ENCODE peak calls at places on chromosomes 4 and X, in six cellular contexts. One of them, this sample, is unnamed.
A peak's percentile ranks its signal among the peaks of the same experiment; 100 is the strongest.

GRCh38 chr4:8099981-8100464 is 58.6 kb downstream of the ABLIM2 start:
- DNase-seq in left colon: no peak
- DNase-seq in RWPE1: no peak
- DNase-seq in cerebellum: no peak
- DNase-seq in stimulated activated CD4-positive, alpha-beta T cell treated with anti-CD3 and anti-CD28 coated beads, Interleukin-12 subunit alpha, Interleukin-12 subunit beta, amount 100 ng/mL, for 48 hours: no peak
- DNase-seq in astrocyte of the spinal cord: no peak
- DNase-seq in this sample: no peak

GRCh38 chr4:7210818-7211217 is 18.5 kb downstream of the SORCS2 start:
- DNase-seq in left colon: no peak
- DNase-seq in RWPE1: peak; percentile 42
- DNase-seq in cerebellum: no peak
- DNase-seq in stimulated activated CD4-positive, alpha-beta T cell treated with anti-CD3 and anti-CD28 coated beads, Interleukin-12 subunit alpha, Interleukin-12 subunit beta, amount 100 ng/mL, for 48 hours: no peak
- DNase-seq in astrocyte of the spinal cord: peak; percentile 70
- DNase-seq in this sample: no peak

GRCh38 chr4:140826701-140827027 is 70.5 kb upstream of the TBC1D9 start:
- DNase-seq in left colon: no peak
- DNase-seq in RWPE1: no peak
- DNase-seq in cerebellum: no peak
- DNase-seq in stimulated activated CD4-positive, alpha-beta T cell treated with anti-CD3 and anti-CD28 coated beads, Interleukin-12 subunit alpha, Interleukin-12 subunit beta, amount 100 ng/mL, for 48 hours: no peak
- DNase-seq in astrocyte of the spinal cord: no peak
- DNase-seq in this sample: no peak

GRCh38 chr4:118712872-118713271 is 27.7 kb downstream of the METTL14 start:
- DNase-seq in left colon: no peak
- DNase-seq in RWPE1: no peak
- DNase-seq in cerebellum: no peak
- DNase-seq in stimulated activated CD4-positive, alpha-beta T cell treated with anti-CD3 and anti-CD28 coated beads, Interleukin-12 subunit alpha, Interleukin-12 subunit beta, amount 100 ng/mL, for 48 hours: no peak
- DNase-seq in astrocyte of the spinal cord: no peak
- DNase-seq in this sample: no peak

GRCh38 chrX:20906571-20906970 is 467.6 kb upstream of the CNKSR2 start:
- DNase-seq in left colon: no peak
- DNase-seq in RWPE1: no peak
- DNase-seq in cerebellum: no peak
- DNase-seq in stimulated activated CD4-positive, alpha-beta T cell treated with anti-CD3 and anti-CD28 coated beads, Interleukin-12 subunit alpha, Interleukin-12 subunit beta, amount 100 ng/mL, for 48 hours: no peak
- DNase-seq in astrocyte of the spinal cord: no peak
- DNase-seq in this sample: no peak

GRCh38 chr4:6271206-6271605 is 1.6 kb downstream of the WFS1 start:
- DNase-seq in left colon: no peak
- DNase-seq in RWPE1: no peak
- DNase-seq in cerebellum: no peak
- DNase-seq in stimulated activated CD4-positive, alpha-beta T cell treated with anti-CD3 and anti-CD28 coated beads, Interleukin-12 subunit alpha, Interleukin-12 subunit beta, amount 100 ng/mL, for 48 hours: no peak
- DNase-seq in astrocyte of the spinal cord: no peak
- DNase-seq in this sample: no peak

GRCh38 chr4:98584265-98584664 is 74.1 kb downstream of the TSPAN5 start:
- DNase-seq in left colon: no peak
- DNase-seq in RWPE1: no peak
- DNase-seq in cerebellum: no peak
- DNase-seq in stimulated activated CD4-positive, alpha-beta T cell treated with anti-CD3 and anti-CD28 coated beads, Interleukin-12 subunit alpha, Interleukin-12 subunit beta, amount 100 ng/mL, for 48 hours: no peak
- DNase-seq in astrocyte of the spinal cord: no peak
- DNase-seq in this sample: no peak

GRCh38 chrX:25968920-25969319 is 169.2 kb upstream of the MAGEB18 start:
- DNase-seq in left colon: no peak
- DNase-seq in RWPE1: no peak
- DNase-seq in cerebellum: no peak
- DNase-seq in stimulated activated CD4-positive, alpha-beta T cell treated with anti-CD3 and anti-CD28 coated beads, Interleukin-12 subunit alpha, Interleukin-12 subunit beta, amount 100 ng/mL, for 48 hours: no peak
- DNase-seq in astrocyte of the spinal cord: peak; percentile 1
- DNase-seq in this sample: peak; percentile 47

GRCh38 chr4:39526283-39526682 is 956 bp downstream of the UGDH start:
- DNase-seq in left colon: no peak
- DNase-seq in RWPE1: peak; percentile 14
- DNase-seq in cerebellum: peak; percentile 24
- DNase-seq in stimulated activated CD4-positive, alpha-beta T cell treated with anti-CD3 and anti-CD28 coated beads, Interleukin-12 subunit alpha, Interleukin-12 subunit beta, amount 100 ng/mL, for 48 hours: no peak
- DNase-seq in astrocyte of the spinal cord: peak; percentile 36
- DNase-seq in this sample: no peak

GRCh38 chrX:34893741-34894140 is 48.9 kb upstream of the FAM47B start:
- DNase-seq in left colon: no peak
- DNase-seq in RWPE1: no peak
- DNase-seq in cerebellum: no peak
- DNase-seq in stimulated activated CD4-positive, alpha-beta T cell treated with anti-CD3 and anti-CD28 coated beads, Interleukin-12 subunit alpha, Interleukin-12 subunit beta, amount 100 ng/mL, for 48 hours: no peak
- DNase-seq in astrocyte of the spinal cord: no peak
- DNase-seq in this sample: no peak

GRCh38 chr4:82469776-82470345 is 39.5 kb downstream of the ENOPH1 start:
- DNase-seq in left colon: no peak
- DNase-seq in RWPE1: no peak
- DNase-seq in cerebellum: no peak
- DNase-seq in stimulated activated CD4-positive, alpha-beta T cell treated with anti-CD3 and anti-CD28 coated beads, Interleukin-12 subunit alpha, Interleukin-12 subunit beta, amount 100 ng/mL, for 48 hours: no peak
- DNase-seq in astrocyte of the spinal cord: peak; percentile 78
- DNase-seq in this sample: peak; percentile 20

GRCh38 chr4:40205259-40206198 is 8.7 kb downstream of the RHOH start:
- DNase-seq in left colon: no peak
- DNase-seq in RWPE1: no peak
- DNase-seq in cerebellum: no peak
- DNase-seq in stimulated activated CD4-positive, alpha-beta T cell treated with anti-CD3 and anti-CD28 coated beads, Interleukin-12 subunit alpha, Interleukin-12 subunit beta, amount 100 ng/mL, for 48 hours: no peak
- DNase-seq in astrocyte of the spinal cord: no peak
- DNase-seq in this sample: no peak

GRCh38 chrX:40189621-40190020 is 91.9 kb upstream of the BCOR start:
- DNase-seq in left colon: no peak
- DNase-seq in RWPE1: no peak
- DNase-seq in cerebellum: no peak
- DNase-seq in stimulated activated CD4-positive, alpha-beta T cell treated with anti-CD3 and anti-CD28 coated beads, Interleukin-12 subunit alpha, Interleukin-12 subunit beta, amount 100 ng/mL, for 48 hours: no peak
- DNase-seq in astrocyte of the spinal cord: no peak
- DNase-seq in this sample: no peak

GRCh38 chrX:137428251-137428661 is 137.7 kb upstream of the ZIC3 start:
- DNase-seq in left colon: no peak
- DNase-seq in RWPE1: no peak
- DNase-seq in cerebellum: no peak
- DNase-seq in stimulated activated CD4-positive, alpha-beta T cell treated with anti-CD3 and anti-CD28 coated beads, Interleukin-12 subunit alpha, Interleukin-12 subunit beta, amount 100 ng/mL, for 48 hours: no peak
- DNase-seq in astrocyte of the spinal cord: no peak
- DNase-seq in this sample: no peak

GRCh38 chr4:13546855-13547562 is 2.7 kb upstream of the NKX3-2 start:
- DNase-seq in left colon: peak; percentile 50
- DNase-seq in RWPE1: no peak
- DNase-seq in cerebellum: no peak
- DNase-seq in stimulated activated CD4-positive, alpha-beta T cell treated with anti-CD3 and anti-CD28 coated beads, Interleukin-12 subunit alpha, Interleukin-12 subunit beta, amount 100 ng/mL, for 48 hours: no peak
- DNase-seq in astrocyte of the spinal cord: no peak
- DNase-seq in this sample: peak; percentile 71

GRCh38 chr4:149441338-149441737 is 374.3 kb downstream of the IQCM start:
- DNase-seq in left colon: no peak
- DNase-seq in RWPE1: peak; percentile 3
- DNase-seq in cerebellum: no peak
- DNase-seq in stimulated activated CD4-positive, alpha-beta T cell treated with anti-CD3 and anti-CD28 coated beads, Interleukin-12 subunit alpha, Interleukin-12 subunit beta, amount 100 ng/mL, for 48 hours: no peak
- DNase-seq in astrocyte of the spinal cord: peak; percentile 78
- DNase-seq in this sample: no peak

GRCh38 chr4:160537681-160538080 is 1434.8 kb downstream of the RAPGEF2 start:
- DNase-seq in left colon: no peak
- DNase-seq in RWPE1: no peak
- DNase-seq in cerebellum: no peak
- DNase-seq in stimulated activated CD4-positive, alpha-beta T cell treated with anti-CD3 and anti-CD28 coated beads, Interleukin-12 subunit alpha, Interleukin-12 subunit beta, amount 100 ng/mL, for 48 hours: no peak
- DNase-seq in astrocyte of the spinal cord: peak; percentile 46
- DNase-seq in this sample: no peak

GRCh38 chr4:113739197-113739596 is 22.3 kb downstream of the CAMK2D start:
- DNase-seq in left colon: no peak
- DNase-seq in RWPE1: no peak
- DNase-seq in cerebellum: no peak
- DNase-seq in stimulated activated CD4-positive, alpha-beta T cell treated with anti-CD3 and anti-CD28 coated beads, Interleukin-12 subunit alpha, Interleukin-12 subunit beta, amount 100 ng/mL, for 48 hours: no peak
- DNase-seq in astrocyte of the spinal cord: no peak
- DNase-seq in this sample: no peak

GRCh38 chrX:153442463-153442862 is 3.4 kb downstream of the TREX2 start:
- DNase-seq in left colon: no peak
- DNase-seq in RWPE1: no peak
- DNase-seq in cerebellum: no peak
- DNase-seq in stimulated activated CD4-positive, alpha-beta T cell treated with anti-CD3 and anti-CD28 coated beads, Interleukin-12 subunit alpha, Interleukin-12 subunit beta, amount 100 ng/mL, for 48 hours: no peak
- DNase-seq in astrocyte of the spinal cord: no peak
- DNase-seq in this sample: no peak

GRCh38 chr4:27764526-27764837 is 903.8 kb downstream of the STIM2 start:
- DNase-seq in left colon: no peak
- DNase-seq in RWPE1: no peak
- DNase-seq in cerebellum: no peak
- DNase-seq in stimulated activated CD4-positive, alpha-beta T cell treated with anti-CD3 and anti-CD28 coated beads, Interleukin-12 subunit alpha, Interleukin-12 subunit beta, amount 100 ng/mL, for 48 hours: no peak
- DNase-seq in astrocyte of the spinal cord: no peak
- DNase-seq in this sample: no peak

GRCh38 chrX:111411591-111412371 is at the start of gene DCX:
- DNase-seq in left colon: no peak
- DNase-seq in RWPE1: no peak
- DNase-seq in cerebellum: no peak
- DNase-seq in stimulated activated CD4-positive, alpha-beta T cell treated with anti-CD3 and anti-CD28 coated beads, Interleukin-12 subunit alpha, Interleukin-12 subunit beta, amount 100 ng/mL, for 48 hours: no peak
- DNase-seq in astrocyte of the spinal cord: no peak
- DNase-seq in this sample: peak; percentile 89

GRCh38 chr4:88613417-88613875 is 21.2 kb downstream of the HERC3 start:
- DNase-seq in left colon: no peak
- DNase-seq in RWPE1: no peak
- DNase-seq in cerebellum: no peak
- DNase-seq in stimulated activated CD4-positive, alpha-beta T cell treated with anti-CD3 and anti-CD28 coated beads, Interleukin-12 subunit alpha, Interleukin-12 subunit beta, amount 100 ng/mL, for 48 hours: no peak
- DNase-seq in astrocyte of the spinal cord: peak; percentile 32
- DNase-seq in this sample: peak; percentile 82

GRCh38 chr4:140567722-140568121 is 1.0 kb downstream of the UCP1 start:
- DNase-seq in left colon: no peak
- DNase-seq in RWPE1: no peak
- DNase-seq in cerebellum: no peak
- DNase-seq in stimulated activated CD4-positive, alpha-beta T cell treated with anti-CD3 and anti-CD28 coated beads, Interleukin-12 subunit alpha, Interleukin-12 subunit beta, amount 100 ng/mL, for 48 hours: no peak
- DNase-seq in astrocyte of the spinal cord: peak; percentile 7
- DNase-seq in this sample: peak; percentile 46

GRCh38 chrX:53088136-53088974 is 5.6 kb upstream of the KANTR start:
- DNase-seq in left colon: peak; percentile 78
- DNase-seq in RWPE1: peak; percentile 87
- DNase-seq in cerebellum: peak; percentile 89
- DNase-seq in stimulated activated CD4-positive, alpha-beta T cell treated with anti-CD3 and anti-CD28 coated beads, Interleukin-12 subunit alpha, Interleukin-12 subunit beta, amount 100 ng/mL, for 48 hours: peak; percentile 60
- DNase-seq in astrocyte of the spinal cord: peak; percentile 78
- DNase-seq in this sample: peak; percentile 93

GRCh38 chr4:167943872-167944505 is 148.3 kb upstream of the ANXA10 start:
- DNase-seq in left colon: no peak
- DNase-seq in RWPE1: no peak
- DNase-seq in cerebellum: no peak
- DNase-seq in stimulated activated CD4-positive, alpha-beta T cell treated with anti-CD3 and anti-CD28 coated beads, Interleukin-12 subunit alpha, Interleukin-12 subunit beta, amount 100 ng/mL, for 48 hours: no peak
- DNase-seq in astrocyte of the spinal cord: no peak
- DNase-seq in this sample: no peak

GRCh38 chr4:8597791-8598190 is 5.2 kb downstream of the CPZ start:
- DNase-seq in left colon: no peak
- DNase-seq in RWPE1: no peak
- DNase-seq in cerebellum: no peak
- DNase-seq in stimulated activated CD4-positive, alpha-beta T cell treated with anti-CD3 and anti-CD28 coated beads, Interleukin-12 subunit alpha, Interleukin-12 subunit beta, amount 100 ng/mL, for 48 hours: no peak
- DNase-seq in astrocyte of the spinal cord: no peak
- DNase-seq in this sample: no peak

GRCh38 chr4:149706942-149707341 is 108.7 kb downstream of the IQCM start:
- DNase-seq in left colon: no peak
- DNase-seq in RWPE1: no peak
- DNase-seq in cerebellum: no peak
- DNase-seq in stimulated activated CD4-positive, alpha-beta T cell treated with anti-CD3 and anti-CD28 coated beads, Interleukin-12 subunit alpha, Interleukin-12 subunit beta, amount 100 ng/mL, for 48 hours: no peak
- DNase-seq in astrocyte of the spinal cord: peak; percentile 63
- DNase-seq in this sample: no peak

This sample was measured in NCI-H69.